ENCODE peak calls at places on chromosomes 1 and 21, in five cellular contexts. Q is CD4-positive, alpha-beta T cell; Z is H7; T is HTR-8/SVneo; I is osteocyte. K is an unnamed sample.

GRCh38 chr1:228345201-228345930 is 61.3 kb downstream of the TRIM11 start:
- DNase-seq in T (no peak), I (no peak), Q (no peak), Z (no peak), K (no peak)

GRCh38 chr1:183697814-183698590 is 44.9 kb upstream of the APOBEC4 start:
- DNase-seq in I (no peak), Z (no peak), Q (no peak), T (no peak), K (no peak)

GRCh38 chr1:30325999-30326398 is 397.4 kb downstream of the MATN1 start:
- DNase-seq in I (peak), Z (peak), Q (no peak), T (no peak), K (no peak)

GRCh38 chr1:153553691-153554608 is 4.9 kb upstream of the S100A3 start:
- DNase-seq in T (no peak), Z (no peak), Q (no peak), I (no peak), K (no peak)

GRCh38 chr1:183892351-183892793 is 87.5 kb downstream of the RGL1 start:
- DNase-seq in Z (no peak), Q (no peak), T (no peak), I (no peak), K (no peak)

GRCh38 chr1:85816606-85817005 is 108.4 kb upstream of the ZNHIT6 start:
- DNase-seq in T (no peak), I (no peak), Z (no peak), Q (no peak), K (no peak)

GRCh38 chr1:16073490-16074104 is at the start of gene FAM131C:
- DNase-seq in I (no peak), Q (peak), T (peak), Z (peak), K (no peak)

GRCh38 chr1:228850141-228851100 is 115.1 kb downstream of the RHOU start:
- DNase-seq in I (peak), Z (no peak), T (no peak), Q (no peak), K (no peak)

GRCh38 chr1:230085178-230085515 is 18.1 kb downstream of the GALNT2 start:
- DNase-seq in Q (no peak), Z (no peak), I (peak), T (no peak), K (no peak)

GRCh38 chr1:40316595-40317393 is at the start of gene COL9A2:
- DNase-seq in Q (no peak), I (no peak), T (peak), Z (peak), K (no peak)

GRCh38 chr1:221608835-221609320 is 133.0 kb downstream of the DUSP10 start:
- DNase-seq in Q (no peak), I (no peak), Z (no peak), T (no peak), K (no peak)

GRCh38 chr1:21703318-21703963 is 34.3 kb upstream of the RAP1GAP start:
- DNase-seq in I (no peak), Z (peak), Q (no peak), T (peak), K (peak)

GRCh38 chr21:40120944-40121575 is 253.8 kb downstream of the PCP4 start:
- DNase-seq in T (no peak), I (no peak), Q (no peak), Z (peak), K (peak)

GRCh38 chr1:84497631-84498278 is 8.4 kb upstream of the SPATA1 start:
- DNase-seq in I (no peak), Z (no peak), Q (no peak), T (no peak), K (no peak)

GRCh38 chr1:90821152-90821792 is 104.2 kb upstream of the BARHL2 start:
- DNase-seq in T (no peak), Z (no peak), I (no peak), Q (no peak), K (no peak)

GRCh38 chr1:151964510-151964909 is 29.1 kb downstream of the S100A10 start:
- DNase-seq in I (no peak), T (no peak), Z (no peak), Q (no peak), K (no peak)

GRCh38 chr1:168623003-168623828 is 46.8 kb downstream of the XCL1 start:
- DNase-seq in T (no peak), Q (no peak), Z (no peak), I (no peak), K (peak)

GRCh38 chr1:89659322-89660061 is 26.6 kb downstream of the LRRC8C start:
- DNase-seq in Z (no peak), Q (no peak), I (no peak), T (no peak), K (no peak)

GRCh38 chr1:245270972-245271371 is 116.2 kb downstream of the KIF26B start:
- DNase-seq in I (no peak), Q (no peak), T (no peak), Z (no peak), K (no peak)

GRCh38 chr1:202164271-202165037 is 4.1 kb upstream of the PTPN7 start:
- DNase-seq in Q (peak), I (no peak), Z (no peak), T (no peak), K (no peak)

GRCh38 chr1:201751872-201752271 is 77.1 kb upstream of the IPO9 start:
- DNase-seq in T (no peak), I (no peak), Z (no peak), Q (no peak), K (no peak)

GRCh38 chr1:197342044-197342565 is 74.1 kb downstream of the CRB1 start:
- DNase-seq in Q (no peak), I (no peak), Z (no peak), T (no peak), K (no peak)

K was measured in amniotic stem cell.